ENCODE peak calls at places on chromosomes 3 and 15, in ten cellular contexts. G is heart right ventricle, J is A673, W is GM12878, Y is breast epithelium, C is vagina, S is IMR-90, A is PC-9, B is K562, D is right atrium auricular region. I is an unnamed sample.

GRCh38 chr3:197482001-197482400 is 73.8 kb downstream of the BDH1 start:
- DNase-seq in D (no peak), S (peak; percentile 76), Y (no peak), W (no peak), B (no peak), J (peak; percentile 48), G (no peak), A (no peak), C (no peak), I (no peak)

GRCh38 chr15:90872481-90873184 is 4.2 kb downstream of the FURIN start:
- DNase-seq in C (no peak), G (no peak), B (peak; percentile 77), D (no peak), W (no peak), A (no peak), Y (no peak), S (peak; percentile 80), J (peak; percentile 66), I (peak; percentile 69)

GRCh38 chr15:90407871-90408317 is 19.9 kb downstream of the IQGAP1 start:
- DNase-seq in W (no peak), Y (no peak), S (peak; percentile 61), J (no peak), A (no peak), C (no peak), B (no peak), G (no peak), D (no peak), I (no peak)

GRCh38 chr15:51842265-51842664 is 12.8 kb downstream of the TMOD3 start:
- DNase-seq in G (no peak), J (no peak), Y (no peak), A (no peak), B (no peak), C (no peak), D (no peak), S (no peak), W (no peak), I (no peak)

GRCh38 chr15:49288411-49288810 is 118.4 kb downstream of the GALK2 start:
- DNase-seq in D (no peak), C (no peak), G (no peak), A (no peak), S (no peak), W (no peak), Y (no peak), B (no peak), J (no peak), I (no peak)

GRCh38 chr3:100982710-100983109 is 10.5 kb downstream of the ABI3BP start:
- DNase-seq in Y (peak; percentile 24), D (peak; percentile 75), J (no peak), W (no peak), A (no peak), G (peak; percentile 48), C (no peak), S (peak; percentile 58), B (no peak), I (peak; percentile 78)

GRCh38 chr3:153768559-153769469 is 352.4 kb upstream of the ARHGEF26 start:
- DNase-seq in B (peak; percentile 55), J (peak; percentile 75), C (no peak), W (peak; percentile 9), Y (peak; percentile 25), A (peak; percentile 38), D (peak; percentile 64), G (no peak), S (peak; percentile 61), I (peak; percentile 76)

GRCh38 chr15:95068847-95069518 is 837.6 kb downstream of the MCTP2 start:
- DNase-seq in B (no peak), C (no peak), W (no peak), D (no peak), J (no peak), G (no peak), S (peak; percentile 0), A (no peak), Y (no peak), I (no peak)

GRCh38 chr3:193938613-193939012 is 197.3 kb upstream of the HES1 start:
- DNase-seq in W (no peak), Y (no peak), C (no peak), G (no peak), D (no peak), J (no peak), S (no peak), B (peak; percentile 41), A (no peak), I (no peak)

GRCh38 chr3:52317178-52317577 is 1.1 kb downstream of the DNAH1 start:
- DNase-seq in A (no peak), S (no peak), G (no peak), D (no peak), B (no peak), C (no peak), J (no peak), W (no peak), Y (no peak), I (no peak)

GRCh38 chr3:190053919-190054672 is 66.6 kb downstream of the P3H2 start:
- DNase-seq in J (peak; percentile 70), D (no peak), G (no peak), C (no peak), W (no peak), Y (no peak), S (peak; percentile 92), A (peak; percentile 44), B (no peak), I (peak; percentile 62)

GRCh38 chr3:39110041-39110639 is 2.7 kb downstream of the TTC21A start:
- DNase-seq in D (no peak), C (peak; percentile 52), A (no peak), W (no peak), S (no peak), Y (no peak), G (no peak), J (no peak), B (peak; percentile 17), I (no peak)

GRCh38 chr3:100113728-100114412 is 431 bp downstream of the FILIP1L start:
- DNase-seq in S (no peak), D (no peak), Y (no peak), W (no peak), C (no peak), J (no peak), G (no peak), B (no peak), A (no peak), I (no peak)

GRCh38 chr15:67207555-67208182 is 46.8 kb downstream of the AAGAB start:
- DNase-seq in J (no peak), G (no peak), A (no peak), B (peak; percentile 40), Y (no peak), C (no peak), S (no peak), W (no peak), D (no peak), I (no peak)
- H3K27ac ChIP-seq in J (no peak overlapping the region), G (no peak overlapping the region), A (no peak overlapping the region), B (peak overlapping the region; percentile 31), Y (no peak overlapping the region), C (no peak overlapping the region), S (no peak overlapping the region), W (no peak overlapping the region), D (no peak overlapping the region), I (no peak overlapping the region)

GRCh38 chr3:56389213-56389830 is 78.9 kb downstream of the ERC2 start:
- DNase-seq in C (no peak), G (no peak), J (no peak), A (no peak), D (no peak), W (no peak), S (no peak), Y (no peak), B (no peak), I (no peak)
- H3K4me1 ChIP-seq in C (no peaks in the 10 kb centered on the region), G (no peaks in the 10 kb centered on the region), J (no peaks in the 10 kb centered on the region), A (no peaks in the 10 kb centered on the region), D (no peaks in the 10 kb centered on the region), W (no peaks in the 10 kb centered on the region), S (no peaks in the 10 kb centered on the region), Y (no peaks in the 10 kb centered on the region), B (no peaks in the 10 kb centered on the region), I (peaks cover 7% of the 10 kb centered on the region)

GRCh38 chr3:171354049-171354705 is 106.0 kb downstream of the TNIK start:
- DNase-seq in S (no peak), D (no peak), W (no peak), A (no peak), B (no peak), J (peak; percentile 11), Y (no peak), G (no peak), C (no peak), I (no peak)
- H3K27me3 ChIP-seq in S (no peaks in the 10 kb centered on the region), D (no peaks in the 10 kb centered on the region), W (no peaks in the 10 kb centered on the region), A (no peaks in the 10 kb centered on the region), B (no peaks in the 10 kb centered on the region), J (no peaks in the 10 kb centered on the region), Y (no peaks in the 10 kb centered on the region), G (no peaks in the 10 kb centered on the region), C (no peaks in the 10 kb centered on the region), I (no peaks in the 10 kb centered on the region)

GRCh38 chr3:28349397-28350000 is 875 bp upstream of the AZI2 start:
- DNase-seq in B (no peak), W (no peak), G (no peak), J (no peak), A (no peak), D (no peak), S (peak; percentile 4), C (no peak), Y (no peak), I (no peak)

GRCh38 chr3:28348637-28349396 is at the start of the genes AZI2 and ZCWPW2:
- DNase-seq in J (peak; percentile 98), S (peak; percentile 95), C (peak; percentile 97), D (peak; percentile 95), Y (peak; percentile 95), B (peak; percentile 99), G (peak; percentile 95), W (peak; percentile 74), A (peak; percentile 92), I (peak; percentile 98)

GRCh38 chr3:28348286-28348636 is 260 bp upstream of the ZCWPW2 start:
- DNase-seq in D (peak; percentile 95), Y (no peak), C (peak; percentile 94), W (no peak), G (no peak), B (no peak), S (peak; percentile 89), A (no peak), J (no peak), I (no peak)

GRCh38 chr3:28345690-28346089 is 2.8 kb upstream of the ZCWPW2 start:
- DNase-seq in S (no peak), W (no peak), A (no peak), Y (no peak), C (no peak), D (no peak), J (no peak), B (no peak), G (no peak), I (no peak)

DNA sequence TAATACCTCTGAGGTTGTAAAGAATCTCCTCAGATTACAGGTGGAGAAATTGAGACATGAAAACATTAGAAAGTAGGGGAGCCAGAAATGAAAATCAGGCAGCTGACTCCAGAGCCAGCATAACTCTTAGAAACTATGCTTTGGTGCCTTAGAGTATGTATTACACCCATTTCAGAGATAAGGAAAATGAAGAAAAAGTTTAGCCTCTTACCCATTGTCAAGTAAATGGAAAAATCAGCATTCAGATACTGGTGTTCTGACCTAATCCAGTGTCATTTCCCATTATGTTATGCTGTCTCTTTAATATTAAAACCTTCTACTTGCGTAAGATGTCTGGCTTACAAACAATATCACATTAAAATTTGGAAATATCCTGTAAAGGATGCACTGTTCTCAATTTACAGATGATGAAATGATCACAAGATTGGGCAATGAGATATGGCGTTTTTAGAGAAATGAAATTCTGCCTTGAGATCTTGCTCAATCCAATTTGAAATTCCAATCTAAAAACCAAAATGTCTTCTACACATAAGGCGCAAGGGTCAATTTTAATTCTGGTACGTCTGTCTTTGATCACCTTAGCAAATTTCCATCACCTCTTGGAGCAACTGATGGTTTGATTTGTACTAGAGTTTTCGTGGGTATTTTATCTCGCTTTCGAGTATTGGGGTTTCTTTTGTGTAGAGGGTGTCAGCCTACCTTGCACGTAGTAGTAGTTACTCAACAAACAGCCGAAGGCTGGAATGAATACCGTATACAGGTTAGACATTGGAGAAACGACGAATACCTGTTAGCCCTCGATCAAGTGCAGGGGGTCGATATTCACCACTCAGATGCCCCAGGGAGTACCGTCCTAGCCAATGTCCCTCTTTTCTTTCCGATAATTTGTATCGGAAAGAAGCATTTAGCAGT is 891 bp upstream of the ZCWPW2 start:
- DNase-seq in Y (no peak), D (no peak), W (no peak), S (peak; percentile 65), G (no peak), A (no peak), C (no peak), B (peak; percentile 20), J (peak; percentile 25), I (no peak)
- H3K27ac ChIP-seq in Y (peak overlapping the region; percentile 98), D (peak overlapping the region; percentile 98), W (peak overlapping the region; percentile 97), S (peak overlapping the region; percentile 90), G (peak overlapping the region; percentile 98), A (peak overlapping the region; percentile 96), C (peak overlapping the region; percentile 99), B (peak overlapping the region; percentile 99), J (peak overlapping the region; percentile 95), I (peak overlapping the region; percentile 98)